ENCODE peak calls at places on chromosomes 13 and 19, in six cellular contexts. D, R, I, J, U and M are unnamed samples.

GRCh38 chr13:105466376-105466775 is 1069.1 kb downstream of the EFNB2 start:
- DNase-seq in D (no peak), I (no peak), R (no peak), U (no peak), J (no peak), M (no peak)

GRCh38 chr13:35255241-35255640 is 221.2 kb downstream of the MAB21L1 start:
- DNase-seq in I (no peak), D (no peak), R (no peak), J (no peak), U (peak), M (peak)

GRCh38 chr19:37692956-37693660 is 26.5 kb downstream of the ZNF607 start:
- DNase-seq in U (no peak), R (no peak), I (no peak), J (no peak), D (no peak), M (no peak)

GRCh38 chr19:41934849-41935374 is 6.7 kb upstream of the ERFL start:
- DNase-seq in R (peak), U (peak), I (no peak), J (peak), D (no peak), M (peak)

GRCh38 chr19:40465025-40465780 is at the start of gene BLVRB:
- DNase-seq in I (no peak), D (no peak), J (no peak), R (no peak), U (no peak), M (no peak)

GRCh38 chr13:113490496-113491417 is at the start of gene DCUN1D2:
- DNase-seq in R (peak), J (peak), I (peak), U (peak), D (peak), M (peak)

GRCh38 chr13:109779074-109779473 is 7.3 kb downstream of the IRS2 start:
- DNase-seq in J (no peak), I (no peak), R (no peak), D (no peak), U (no peak), M (no peak)

GRCh38 chr19:6754136-6754535 is 13.1 kb downstream of the SH2D3A start:
- DNase-seq in I (no peak), D (no peak), R (peak), U (no peak), J (no peak), M (no peak)

GRCh38 chr13:82654851-82655517 is 1227.3 kb downstream of the SLITRK1 start:
- DNase-seq in D (no peak), I (no peak), J (no peak), U (no peak), R (no peak), M (peak)

GRCh38 chr13:82749551-82749950 is 1132.7 kb downstream of the SLITRK1 start:
- DNase-seq in R (no peak), D (no peak), J (no peak), U (no peak), I (no peak), M (no peak)

GRCh38 chr13:75685239-75685697 is 49.1 kb downstream of the LMO7 start:
- DNase-seq in D (no peak), U (peak), I (no peak), R (no peak), J (no peak), M (peak)

GRCh38 chr13:38871275-38871674 is 119.4 kb downstream of the STOML3 start:
- DNase-seq in U (no peak), D (no peak), R (no peak), I (no peak), J (no peak), M (no peak)

GRCh38 chr13:37097008-37097579 is 8.4 kb downstream of the CSNK1A1L start:
- DNase-seq in J (no peak), U (no peak), R (no peak), I (no peak), D (no peak), M (no peak)

GRCh38 chr19:54439174-54439851 is 9.7 kb upstream of the LENG8 start:
- DNase-seq in J (peak), R (no peak), I (no peak), U (no peak), D (no peak), M (peak)

GRCh38 chr19:18364826-18365528 is 21.0 kb upstream of the GDF15 start:
- DNase-seq in U (peak), R (no peak), D (no peak), I (no peak), J (peak), M (peak)

GRCh38 chr13:56659041-56659471 is 481.7 kb upstream of the PRR20A start:
- DNase-seq in R (peak), U (no peak), D (no peak), J (no peak), I (no peak), M (no peak)

GRCh38 chr13:22883262-22883840 is 297.4 kb upstream of the SGCG start:
- DNase-seq in D (no peak), R (no peak), U (no peak), J (no peak), I (peak), M (no peak)

GRCh38 chr19:49718991-49719390 is 28.1 kb downstream of the CPT1C start:
- DNase-seq in R (no peak), U (no peak), I (no peak), D (no peak), J (no peak), M (no peak)

GRCh38 chr19:13260883-13261653 is 110.9 kb downstream of the IER2 start:
- DNase-seq in D (peak), I (peak), U (no peak), J (peak), R (no peak), M (peak)

GRCh38 chr19:41939861-41940442 is 11.7 kb upstream of the ERFL start:
- DNase-seq in J (peak), U (no peak), R (peak), I (no peak), D (peak), M (no peak)

GRCh38 chr19:1634938-1635243 is 17.5 kb downstream of the TCF3 start:
- DNase-seq in D (no peak), U (no peak), J (no peak), I (no peak), R (no peak), M (no peak)

GRCh38 chr13:110305949-110306339 is 1.0 kb downstream of the COL4A1 start:
- DNase-seq in R (no peak), U (no peak), I (no peak), J (no peak), D (no peak), M (no peak)

GRCh38 chr19:3146677-3147100 is 10.9 kb downstream of the GNA15 start:
- DNase-seq in U (no peak), I (no peak), D (no peak), J (no peak), R (peak), M (no peak)

GRCh38 chr19:22882797-22883196 is 50.7 kb downstream of the ZNF723 start:
- DNase-seq in U (no peak), I (no peak), R (no peak), J (no peak), D (no peak), M (no peak)

GRCh38 chr19:51479531-51480331 is 1.4 kb downstream of the CEACAM18 start:
- DNase-seq in U (no peak), I (no peak), J (no peak), R (no peak), D (no peak), M (no peak)

GRCh38 chr13:42047561-42048322 is 706 bp upstream of the DGKH start:
- DNase-seq in J (peak), R (peak), I (peak), D (peak), U (peak), M (peak)

GRCh38 chr19:7680606-7681335 is at the start of gene TRAPPC5:
- DNase-seq in U (peak), D (peak), J (peak), I (no peak), R (peak), M (peak)

GRCh38 chr19:49560358-49560900 is 19.9 kb downstream of the NOSIP start:
- DNase-seq in R (no peak), D (no peak), U (no peak), I (no peak), J (no peak), M (peak)

GRCh38 chr19:35430382-35431146 is 17.5 kb upstream of the FFAR2 start:
- DNase-seq in U (peak), R (no peak), J (no peak), D (no peak), I (no peak), M (no peak)

GRCh38 chr13:59442461-59442860 is 721.3 kb downstream of the DIAPH3 start:
- DNase-seq in J (no peak), R (no peak), D (no peak), U (no peak), I (no peak), M (no peak)

GRCh38 chr19:19446655-19447437 is 41.4 kb downstream of the GATAD2A start:
- DNase-seq in I (no peak), D (no peak), R (peak), J (no peak), U (no peak), M (no peak)
- TF ChIP-seq POLR2AphosphoS5 in I (no peak), D (no peak), R (no peak), J (no peak), U (no peak), M (no peak)

GRCh38 chr19:46308510-46308909 is 11.7 kb downstream of the HIF3A start:
- DNase-seq in U (no peak), J (no peak), I (no peak), R (no peak), D (no peak), M (no peak)
- TF ChIP-seq POLR2A in U (no peak), J (no peak), I (no peak), R (no peak), D (no peak), M (no peak)

DNA sequence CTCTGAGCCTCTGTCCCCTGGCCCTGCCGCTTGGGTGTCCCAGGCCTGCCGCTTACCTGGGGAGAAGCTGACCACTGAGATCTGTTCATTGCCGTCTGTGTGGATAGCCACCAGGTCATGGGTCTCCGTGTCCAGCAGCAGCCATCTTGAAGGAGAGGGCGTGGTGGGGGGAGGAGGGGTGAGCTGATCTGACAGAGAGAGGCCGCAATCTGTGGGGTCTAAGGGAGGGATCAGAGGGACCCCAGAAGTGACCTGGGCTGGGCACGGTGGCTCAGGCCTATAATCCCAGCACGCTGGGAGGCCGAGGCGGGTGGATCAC is 14.7 kb upstream of the GPR4 start:
- DNase-seq in U (no peak), D (no peak), R (no peak), J (no peak), I (no peak), M (no peak)
- TF ChIP-seq POLR2AphosphoS5 in U (no peak), D (no peak), R (no peak), J (no peak), I (no peak), M (no peak)

DNA sequence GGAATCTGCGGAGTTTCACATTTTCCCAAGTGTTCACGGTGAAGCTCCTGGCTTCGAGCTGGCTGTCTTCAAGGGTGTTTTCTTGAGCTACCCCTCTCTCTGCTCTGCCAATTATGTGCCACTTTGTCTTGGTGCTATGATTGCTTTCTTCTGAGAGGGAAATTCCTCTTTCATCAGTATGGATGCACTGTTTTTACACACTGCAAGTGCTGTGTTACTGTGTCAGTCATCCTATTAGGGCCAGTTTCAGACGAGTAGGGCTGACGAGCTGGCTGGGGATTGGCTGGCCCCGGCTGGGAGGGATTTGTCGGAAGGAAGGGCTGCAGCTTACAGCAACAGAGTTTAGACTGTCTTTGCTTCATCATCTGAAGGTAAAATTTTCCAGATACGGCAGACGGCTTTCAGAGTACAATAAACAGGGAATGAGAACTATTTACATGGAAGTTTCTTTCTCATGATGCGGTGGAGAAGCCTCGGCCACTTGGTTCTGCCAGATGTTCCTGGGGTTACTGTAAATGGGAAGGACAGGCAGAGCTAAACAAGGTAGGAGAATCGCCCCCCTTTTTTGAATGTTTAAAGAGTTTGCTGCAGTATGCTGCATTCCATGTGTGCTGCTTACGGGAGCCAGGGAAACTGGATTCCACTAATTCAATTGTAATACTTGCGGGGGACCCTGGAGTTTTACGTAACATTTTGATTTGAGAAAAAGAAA is at the start of gene MBNL2:
- DNase-seq in J (peak), D (peak), I (peak), R (peak), U (peak), M (peak)
- TF ChIP-seq POLR2A in J (no peak), D (peak), I (peak), R (peak), U (peak), M (peak)

GRCh38 chr19:32333227-32333626 is 12.2 kb upstream of the ZNF507 start:
- DNase-seq in U (no peak), J (no peak), D (no peak), I (no peak), R (no peak), M (no peak)
- TF ChIP-seq POLR2AphosphoS5 in U (no peak), J (no peak), D (no peak), I (no peak), R (no peak), M (no peak)